ENCODE peak calls at places on chromosomes 7 and 10, in ten cellular contexts. J is PC-3, B is MM.1S, R is GM23248, I is astrocyte, O is fibroblast of lung, U is HCT116, M is GM23338, Z is K562, V is neural progenitor cell. H is an unnamed sample.

GRCh38 chr10:3500408-3500856 is 284.6 kb downstream of the KLF6 start:
- DNase-seq in Z (no peak), O (peak), I (peak), U (no peak), R (peak), M (peak), B (no peak), J (no peak), V (peak), H (peak)

GRCh38 chr10:108544500-108545120 is 1378.7 kb downstream of the XPNPEP1 start:
- DNase-seq in Z (no peak), R (peak), I (peak), U (no peak), J (peak), B (peak), O (peak), M (peak), V (peak), H (peak)

GRCh38 chr10:69866688-69867461 is 65.2 kb downstream of the COL13A1 start:
- DNase-seq in J (no peak), M (peak), I (peak), O (peak), V (peak), R (peak), U (peak), B (no peak), Z (no peak), H (no peak)

GRCh38 chr10:3363316-3364070 is 190.9 kb upstream of the PITRM1 start:
- DNase-seq in M (no peak), R (no peak), I (no peak), O (no peak), U (no peak), V (no peak), J (no peak), Z (no peak), B (no peak), H (no peak)

GRCh38 chr10:63415635-63416244 is 50.0 kb downstream of the JMJD1C start:
- DNase-seq in M (no peak), Z (no peak), I (no peak), R (no peak), B (no peak), J (peak), U (no peak), V (no peak), O (no peak), H (peak)

GRCh38 chr7:13800694-13801448 is 188.6 kb downstream of the ETV1 start:
- DNase-seq in V (no peak), I (peak), U (no peak), M (peak), B (no peak), R (peak), J (peak), Z (no peak), O (peak), H (no peak)

GRCh38 chr7:150450491-150450992 is at the start of gene GIMAP8:
- DNase-seq in Z (no peak), M (peak), I (no peak), J (no peak), O (no peak), R (no peak), V (no peak), U (no peak), B (no peak), H (no peak)

GRCh38 chr7:37942934-37943610 is 22.6 kb downstream of the EPDR1 start:
- DNase-seq in B (no peak), Z (no peak), J (no peak), U (no peak), R (no peak), V (peak), M (peak), I (peak), O (peak), H (no peak)

GRCh38 chr10:14748471-14748870 is 26.2 kb downstream of the FAM107B start:
- DNase-seq in U (no peak), I (no peak), M (no peak), O (no peak), Z (no peak), J (peak), V (no peak), B (no peak), R (no peak), H (no peak)

GRCh38 chr10:73894245-73894971 is 16.5 kb upstream of the PLAU start:
- DNase-seq in B (no peak), O (peak), V (no peak), Z (no peak), U (no peak), I (peak), M (no peak), R (peak), J (peak), H (no peak)

GRCh38 chr7:117673839-117674238 is 194.0 kb downstream of the CFTR start:
- DNase-seq in V (no peak), B (peak), Z (no peak), U (peak), O (peak), R (peak), M (no peak), J (peak), I (peak), H (peak)

GRCh38 chr7:11612737-11613136 is 219.3 kb downstream of the THSD7A start:
- DNase-seq in B (peak), O (no peak), V (no peak), J (no peak), Z (no peak), R (no peak), U (no peak), I (no peak), M (no peak), H (no peak)

GRCh38 chr7:26369519-26370385 is 78.1 kb downstream of the SNX10 start:
- DNase-seq in U (peak), M (peak), B (peak), Z (peak), I (no peak), O (peak), V (peak), J (peak), R (peak), H (peak)

GRCh38 chr7:26081627-26082026 is 70.4 kb upstream of the NFE2L3 start:
- DNase-seq in V (peak), J (peak), Z (no peak), R (no peak), U (no peak), B (no peak), M (peak), O (no peak), I (no peak), H (peak)

GRCh38 chr10:29140991-29141390 is 147.9 kb upstream of the LYZL1 start:
- DNase-seq in M (peak), Z (no peak), V (no peak), I (peak), B (no peak), J (peak), R (peak), O (peak), U (no peak), H (no peak)

GRCh38 chr10:86400705-86401587 is 34.4 kb upstream of the GRID1 start:
- DNase-seq in I (peak), V (peak), J (peak), O (peak), U (peak), R (peak), Z (no peak), M (peak), B (peak), H (no peak)

GRCh38 chr10:71220689-71221540 is 8.5 kb downstream of the UNC5B start:
- DNase-seq in O (no peak), I (no peak), U (no peak), R (no peak), Z (no peak), B (no peak), V (no peak), J (no peak), M (no peak), H (peak)

GRCh38 chr7:108118959-108119358 is 11.2 kb downstream of the LAMB4 start:
- DNase-seq in R (no peak), V (no peak), M (peak), O (no peak), I (no peak), U (no peak), Z (no peak), J (no peak), B (no peak), H (no peak)

GRCh38 chr7:113086431-113086888 is at the start of gene GPR85:
- DNase-seq in R (peak), I (peak), O (peak), Z (peak), B (no peak), J (no peak), V (peak), U (no peak), M (peak), H (peak)

GRCh38 chr7:33981686-33982424 is 76.5 kb downstream of the BMPER start:
- DNase-seq in R (peak), M (no peak), B (no peak), O (peak), U (no peak), I (no peak), J (no peak), V (no peak), Z (no peak), H (no peak)

GRCh38 chr10:71064413-71065118 is 147.8 kb upstream of the UNC5B start:
- DNase-seq in J (peak), Z (no peak), V (no peak), R (peak), U (no peak), B (no peak), M (peak), I (peak), O (no peak), H (no peak)

GRCh38 chr10:104824378-104825006 is 183.4 kb downstream of the SORCS3 start:
- DNase-seq in U (peak), Z (no peak), V (peak), O (peak), J (peak), B (peak), R (peak), M (peak), I (peak), H (peak)

GRCh38 chr10:482848-483247 is 206.6 kb downstream of the DIP2C start:
- DNase-seq in O (no peak), B (no peak), U (no peak), I (no peak), V (no peak), R (no peak), Z (no peak), J (no peak), M (no peak), H (no peak)

GRCh38 chr7:76509931-76510877 is at the start of gene UPK3B:
- DNase-seq in M (peak), U (no peak), R (peak), O (peak), V (peak), J (peak), I (no peak), B (no peak), Z (peak), H (no peak)

GRCh38 chr7:56007891-56008290 is 43.4 kb downstream of the PSPH start:
- DNase-seq in M (no peak), R (no peak), I (no peak), V (no peak), Z (no peak), O (no peak), B (no peak), U (no peak), J (no peak), H (no peak)

GRCh38 chr7:50142421-50143113 is 49.5 kb upstream of the ZPBP start:
- DNase-seq in V (peak), M (peak), O (peak), B (peak), I (peak), J (peak), U (peak), R (peak), Z (peak), H (peak)

GRCh38 chr7:28731092-28731491 is 227.0 kb downstream of the TRIL start:
- DNase-seq in Z (no peak), U (no peak), M (no peak), V (no peak), B (no peak), J (no peak), I (no peak), R (no peak), O (no peak), H (no peak)

GRCh38 chr10:17061418-17061817 is 68.2 kb downstream of the CUBN start:
- DNase-seq in J (no peak), I (peak), O (peak), M (no peak), Z (peak), U (no peak), B (no peak), V (no peak), R (peak), H (no peak)

GRCh38 chr7:116560021-116560970 is 35.5 kb downstream of the CAV1 start:
- DNase-seq in V (peak), I (no peak), B (no peak), O (peak), Z (no peak), J (peak), U (no peak), R (no peak), M (no peak), H (peak)

GRCh38 chr7:35605760-35606159 is 89.2 kb downstream of the HERPUD2 start:
- DNase-seq in O (peak), B (no peak), J (peak), R (peak), I (peak), M (no peak), U (no peak), V (no peak), Z (no peak), H (no peak)

GRCh38 chr7:155508372-155509024 is 37.9 kb downstream of the CNPY1 start:
- DNase-seq in B (no peak), I (no peak), Z (no peak), R (no peak), M (no peak), J (no peak), U (no peak), O (no peak), V (no peak), H (no peak)
- TF ChIP-seq EZH2 in B (no peak), I (no peak), Z (no peak), R (no peak), M (no peak), J (no peak), U (no peak), O (peak), V (peak), H (peak)

GRCh38 chr7:120738816-120739215 is 119.1 kb downstream of the TSPAN12 start:
- DNase-seq in M (peak), Z (no peak), U (no peak), O (no peak), V (no peak), J (no peak), R (no peak), I (no peak), B (no peak), H (no peak)

GRCh38 chr7:120740348-120740747 is 117.6 kb downstream of the TSPAN12 start:
- DNase-seq in O (peak), I (peak), Z (no peak), M (no peak), R (no peak), U (no peak), B (no peak), J (no peak), V (no peak), H (no peak)

GRCh38 chr7:120742370-120742769 is 115.6 kb downstream of the TSPAN12 start:
- DNase-seq in J (no peak), Z (no peak), B (no peak), M (peak), V (peak), O (no peak), R (no peak), I (no peak), U (no peak), H (no peak)

GRCh38 chr7:120743128-120743527 is 114.8 kb downstream of the TSPAN12 start:
- DNase-seq in B (no peak), O (no peak), M (no peak), R (peak), U (no peak), J (peak), Z (no peak), V (no peak), I (no peak), H (no peak)

DNA sequence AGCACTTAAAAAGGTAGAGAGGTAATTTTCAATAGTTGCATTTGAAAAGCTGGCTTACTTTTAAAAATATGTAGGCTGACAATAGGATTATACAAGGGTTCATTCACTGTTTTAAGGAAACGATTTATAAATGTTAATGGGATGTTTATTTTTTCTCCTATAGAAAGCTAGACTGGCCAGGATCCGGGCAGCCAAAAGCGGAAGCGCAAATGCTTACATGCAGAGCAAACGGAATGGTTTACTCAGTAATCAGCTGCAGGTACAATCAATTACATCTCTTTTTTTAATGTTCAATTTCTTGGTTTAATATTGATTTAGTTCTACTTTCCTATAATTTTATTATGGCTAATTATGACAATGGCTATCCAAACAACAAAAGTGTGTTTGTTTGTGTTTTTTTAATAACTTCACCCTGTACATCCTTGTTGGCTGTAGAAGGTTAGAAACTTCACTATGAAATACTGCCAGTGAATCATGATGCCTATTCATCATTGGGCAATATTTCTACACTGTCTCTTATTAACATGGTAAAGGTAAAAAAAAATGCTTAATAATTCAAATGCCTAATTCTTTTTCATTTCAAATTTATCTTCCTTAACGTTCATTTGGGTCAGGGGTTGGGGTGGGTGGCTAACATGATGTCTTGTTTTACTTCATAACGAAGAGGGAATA is 116.4 kb downstream of the TSPAN12 start:
- DNase-seq in J (no peak), R (no peak), I (no peak), U (no peak), O (no peak), M (no peak), Z (no peak), B (no peak), V (no peak), H (no peak)
- H3K4me3 ChIP-seq in J (no peak), R (no peak), I (no peak), U (no peak), O (no peak), M (no peak), Z (no peak), B (no peak), V (peak), H (no peak)

GRCh38 chr10:100446130-100446761 is 16.6 kb upstream of the WNT8B start:
- DNase-seq in Z (no peak), O (no peak), R (no peak), U (no peak), M (no peak), I (no peak), V (no peak), J (no peak), B (no peak), H (no peak)

GRCh38 chr10:100438674-100439315 is 24.0 kb upstream of the WNT8B start:
- DNase-seq in I (no peak), Z (no peak), O (no peak), V (no peak), J (no peak), R (no peak), U (no peak), B (no peak), M (no peak), H (no peak)

GRCh38 chr10:100447648-100448047 is 15.2 kb upstream of the WNT8B start:
- DNase-seq in I (no peak), V (no peak), U (no peak), O (no peak), B (no peak), M (no peak), R (no peak), Z (no peak), J (no peak), H (no peak)

DNA sequence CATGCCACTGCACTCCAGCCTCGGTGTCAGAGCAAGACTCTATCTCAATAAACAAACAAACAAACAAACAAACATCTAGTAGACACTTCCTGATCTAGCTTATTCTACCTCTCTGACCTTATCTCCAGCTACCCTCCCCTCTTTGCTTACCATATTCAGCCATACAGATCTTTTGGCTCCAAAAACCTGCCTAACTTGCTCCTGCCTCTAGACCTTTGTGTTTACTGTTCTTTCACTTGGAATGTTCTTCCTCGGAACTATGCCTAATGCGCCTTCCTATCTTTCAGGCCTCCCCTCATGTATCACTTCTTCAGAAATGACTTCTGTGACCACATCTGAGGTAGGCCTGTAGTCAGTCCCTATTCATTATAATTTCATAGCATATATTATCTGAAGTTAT is 20.3 kb upstream of the WNT8B start:
- DNase-seq in U (no peak), Z (no peak), M (no peak), B (no peak), O (no peak), V (no peak), J (peak), I (no peak), R (no peak), H (no peak)
- TF ChIP-seq EZH2 in U (no peak), Z (no peak), M (no peak), B (no peak), O (no peak), V (no peak), J (no peak), I (no peak), R (no peak), H (no peak)

GRCh38 chr7:66737667-66738066 is 2.9 kb upstream of the RABGEF1 start:
- DNase-seq in I (no peak), Z (no peak), M (peak), U (no peak), V (no peak), O (no peak), R (no peak), J (no peak), B (no peak), H (no peak)
- H3K4me3 ChIP-seq in I (no peak), Z (no peak), M (no peak), U (no peak), V (no peak), O (no peak), R (no peak), J (no peak), B (no peak), H (no peak)

DNA sequence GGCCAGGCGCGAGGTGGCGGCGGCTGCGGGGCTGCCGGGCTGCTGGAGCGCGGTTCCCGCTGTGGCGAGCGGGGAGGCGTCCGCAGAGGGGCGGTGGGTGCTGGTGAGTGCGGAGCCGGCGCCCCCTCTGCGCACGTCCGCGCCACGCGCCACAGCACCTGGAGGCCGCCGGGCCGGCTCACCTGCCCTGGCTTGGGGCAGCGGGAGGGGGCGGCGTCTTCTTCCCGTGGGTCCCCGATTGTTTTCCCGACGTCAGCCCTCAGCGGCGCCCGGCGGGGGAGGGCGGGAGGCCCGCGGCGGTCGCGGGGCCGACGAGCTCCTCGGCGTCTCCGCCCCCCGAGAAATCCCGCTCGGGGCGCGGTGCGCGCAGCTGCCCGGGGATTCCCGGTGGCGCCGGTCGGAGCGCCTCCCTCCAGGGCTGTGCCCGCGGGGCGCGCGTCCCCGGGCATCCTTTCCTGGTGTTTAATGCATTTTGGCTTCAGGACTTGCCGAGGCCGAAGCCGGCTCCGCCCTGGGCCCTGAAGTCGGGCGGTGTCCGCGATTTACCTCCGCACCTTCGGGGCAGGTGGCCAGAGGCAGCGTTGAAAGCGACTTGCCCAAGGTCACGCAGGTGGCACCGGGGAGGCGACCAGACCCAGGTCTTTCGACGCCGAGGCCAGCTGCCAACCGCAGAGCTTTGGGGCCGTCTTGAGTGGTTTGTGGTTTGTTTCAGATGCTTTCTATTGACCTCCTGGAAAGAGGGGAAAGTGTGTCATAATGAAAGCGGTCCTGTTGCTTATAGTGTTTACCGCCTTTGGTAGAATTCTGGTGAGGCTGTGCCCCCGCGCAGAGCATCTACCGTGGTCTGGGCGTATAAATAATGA is 582 bp downstream of the PLEKHA1 start:
- DNase-seq in V (peak), J (peak), M (peak), I (peak), Z (peak), R (peak), U (peak), O (peak), B (peak), H (peak)
- TF ChIP-seq EZH2 in V (no peak), J (no peak), M (no peak), I (no peak), Z (no peak), R (no peak), U (no peak), O (no peak), B (no peak), H (no peak)

H was measured in A673.